ENCODE peak calls at places on chromosomes 16 and 17, in eight cellular contexts. R, I, M, F, C, O, X and S are unnamed samples.

GRCh38 chr17:68302066-68302564 is 10.8 kb downstream of the ARSG start:
- DNase-seq in O (no peak), M (no peak), X (no peak), F (peak; percentile 40), R (no peak), C (no peak), I (no peak), S (no peak)

GRCh38 chr17:29141484-29141835 is 38.7 kb downstream of the MYO18A start:
- DNase-seq in R (no peak), O (no peak), M (no peak), X (no peak), I (no peak), F (no peak), C (peak; percentile 40), S (no peak)

GRCh38 chr16:728890-729744 is 2.2 kb downstream of the HAGHL start:
- DNase-seq in M (no peak), F (no peak), X (no peak), I (peak; percentile 9), C (no peak), O (no peak), R (no peak), S (peak; percentile 72)

GRCh38 chr17:8031261-8031661 is 7.6 kb upstream of the ALOX15B start:
- DNase-seq in R (no peak), M (no peak), C (no peak), X (no peak), F (no peak), O (no peak), I (no peak), S (no peak)

GRCh38 chr16:84115919-84116719 is 623 bp downstream of the MBTPS1 start:
- DNase-seq in I (peak; percentile 70), X (peak; percentile 54), R (no peak), M (peak; percentile 44), C (no peak), F (peak; percentile 12), O (peak; percentile 43), S (no peak)

GRCh38 chr17:57708401-57708800 is 36.7 kb downstream of the CCDC182 start:
- DNase-seq in C (no peak), R (no peak), F (no peak), O (no peak), M (peak; percentile 13), X (no peak), I (peak; percentile 64), S (no peak)

GRCh38 chr17:50048146-50048720 is 7.7 kb upstream of the ITGA3 start:
- DNase-seq in F (no peak), O (no peak), X (no peak), C (no peak), I (no peak), R (no peak), M (no peak), S (peak; percentile 42)

GRCh38 chr16:7083086-7083485 is 249.6 kb upstream of the RBFOX1 start:
- DNase-seq in O (no peak), F (no peak), M (no peak), X (no peak), C (no peak), I (no peak), R (no peak), S (no peak)

GRCh38 chr17:7043544-7044268 is at the start of gene SLC16A11:
- DNase-seq in F (no peak), I (peak; percentile 54), C (peak; percentile 39), R (no peak), M (no peak), X (no peak), O (peak; percentile 44), S (peak; percentile 78)

GRCh38 chr16:638034-638543 is 2.0 kb upstream of the METTL26 start:
- DNase-seq in O (no peak), R (no peak), M (no peak), I (no peak), X (no peak), C (no peak), F (no peak), S (no peak)

GRCh38 chr17:67203818-67204217 is 41.2 kb downstream of the HELZ start:
- DNase-seq in R (no peak), M (no peak), O (no peak), F (no peak), I (no peak), X (no peak), C (no peak), S (no peak)

GRCh38 chr17:63830278-63830677 is 2.8 kb upstream of the FTSJ3 start:
- DNase-seq in I (no peak), O (no peak), X (no peak), F (no peak), M (no peak), R (no peak), C (no peak), S (no peak)

GRCh38 chr16:15879255-15879804 is 9.1 kb downstream of the CEP20 start:
- DNase-seq in O (no peak), I (peak; percentile 25), R (peak; percentile 91), M (no peak), X (no peak), F (peak; percentile 66), C (no peak), S (no peak)

GRCh38 chr17:28946239-28946638 is 5.1 kb downstream of the PHF12 start:
- DNase-seq in O (no peak), R (peak; percentile 78), C (no peak), X (no peak), M (no peak), I (no peak), F (peak; percentile 78), S (no peak)

GRCh38 chr17:77237232-77238008 is 96.7 kb downstream of the SEC14L1 start:
- DNase-seq in I (no peak), C (no peak), F (no peak), M (no peak), R (no peak), O (no peak), X (no peak), S (no peak)

GRCh38 chr17:72565758-72566157 is 444.9 kb downstream of the SOX9 start:
- DNase-seq in R (no peak), I (no peak), M (no peak), F (no peak), C (no peak), X (no peak), O (no peak), S (no peak)

GRCh38 chr16:84611041-84611440 is 6.8 kb downstream of the COTL1 start:
- DNase-seq in M (no peak), F (no peak), R (no peak), I (no peak), O (no peak), C (no peak), X (no peak), S (no peak)

GRCh38 chr17:51234162-51234561 is 25.7 kb downstream of the MBTD1 start:
- DNase-seq in C (no peak), I (no peak), O (no peak), F (no peak), R (no peak), M (no peak), X (no peak), S (no peak)

GRCh38 chr17:78383725-78384471 is 5.4 kb downstream of the PGS1 start:
- DNase-seq in F (peak; percentile 95), R (peak; percentile 99), I (peak; percentile 96), X (no peak), C (no peak), M (peak; percentile 86), O (peak; percentile 67), S (peak; percentile 57)

GRCh38 chr16:87461466-87461975 is 31.3 kb downstream of the ZCCHC14 start:
- DNase-seq in F (no peak), I (no peak), X (no peak), O (peak; percentile 69), C (peak; percentile 81), R (no peak), M (peak; percentile 92), S (peak; percentile 98)

GRCh38 chr17:14805348-14805747 is 459.8 kb downstream of the PMP22 start:
- DNase-seq in R (no peak), X (no peak), I (peak; percentile 19), M (no peak), F (no peak), O (no peak), C (no peak), S (peak; percentile 73)
- TF ChIP-seq CTCF in R (peak; percentile 27), X (peak; percentile 13), I (no peak), M (no peak), F (peak; percentile 35), O (no peak), C (no peak), S (peak; percentile 62)

DNA sequence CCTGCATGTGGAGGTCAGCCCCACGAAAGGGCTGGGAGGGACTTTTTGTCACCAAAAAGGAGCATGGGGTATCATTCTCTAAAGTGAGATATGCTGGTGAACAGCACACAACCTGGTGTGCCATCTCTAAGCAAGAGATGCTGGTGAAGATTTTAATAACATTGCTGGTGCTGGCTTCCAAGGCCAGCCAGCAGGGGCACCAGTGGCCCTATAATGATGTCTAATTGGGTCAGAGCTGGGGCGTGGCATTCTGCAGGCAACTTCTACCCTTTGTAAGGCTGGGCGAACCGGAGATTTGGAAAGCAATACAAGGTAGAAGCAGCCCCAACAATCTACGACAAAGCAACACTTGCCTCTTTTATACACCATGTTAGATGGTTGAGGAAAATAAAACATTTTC is 16.8 kb downstream of the SDR42E1 start:
- DNase-seq in O (no peak), X (no peak), C (no peak), I (peak; percentile 18), F (no peak), R (no peak), M (no peak), S (peak; percentile 63)
- TF ChIP-seq CTCF in O (no peak), X (peak; percentile 25), C (peak; percentile 9), I (peak; percentile 49), F (peak; percentile 41), R (no peak), M (no peak), S (peak; percentile 68)

GRCh38 chr17:4934173-4934979 is 2.3 kb downstream of the GP1BA start:
- DNase-seq in X (no peak), O (no peak), C (peak; percentile 37), I (peak; percentile 82), R (no peak), M (no peak), F (peak; percentile 33), S (peak; percentile 86)
- TF ChIP-seq CTCF in X (no peak), O (no peak), C (peak; percentile 41), I (peak; percentile 41), R (peak; percentile 53), M (no peak), F (peak; percentile 70), S (peak; percentile 65)

GRCh38 chr16:24562811-24563210 is 23.4 kb downstream of the RBBP6 start:
- DNase-seq in F (no peak), R (no peak), O (no peak), X (no peak), I (no peak), C (no peak), M (no peak), S (no peak)

GRCh38 chr16:24572069-24572468 is 32.7 kb downstream of the RBBP6 start:
- DNase-seq in C (no peak), M (no peak), R (no peak), X (no peak), F (no peak), O (no peak), I (no peak), S (no peak)

GRCh38 chr16:24573141-24573540 is 33.8 kb downstream of the RBBP6 start:
- DNase-seq in X (no peak), F (no peak), O (no peak), M (no peak), I (no peak), C (no peak), R (no peak), S (no peak)

DNA sequence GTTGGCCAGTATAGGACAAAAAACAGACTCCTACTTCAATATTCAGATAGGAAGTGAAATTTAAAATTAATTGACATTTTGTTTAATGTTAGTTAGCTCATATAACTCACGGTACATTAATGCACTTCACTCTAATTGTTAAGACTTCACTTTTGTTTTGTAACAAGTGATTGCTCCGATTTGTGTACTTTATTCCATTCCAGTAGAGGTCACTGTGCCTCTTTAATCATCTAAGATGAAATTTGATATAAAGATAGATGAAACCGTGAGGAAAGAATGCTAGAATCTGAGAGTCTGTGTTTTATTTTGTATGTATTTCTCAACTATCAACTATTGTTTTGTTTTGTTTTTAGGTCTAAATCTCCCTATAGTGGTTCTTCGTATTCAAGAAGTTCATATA is 29.0 kb downstream of the RBBP6 start:
- DNase-seq in R (peak; percentile 5), X (no peak), C (no peak), O (no peak), F (no peak), I (peak; percentile 6), M (no peak), S (no peak)
- TF ChIP-seq CTCF in R (peak; percentile 34), X (peak; percentile 30), C (peak; percentile 30), O (no peak), F (peak; percentile 8), I (no peak), M (no peak), S (peak; percentile 42)